ENCODE peak calls at places on chromosomes 2 and 18, in eight cellular contexts. One of them, this sample, is unnamed.

GRCh38 chr2:30300456-30301221 is 69.3 kb downstream of the LBH start:
- DNase-seq in activated T-cell treated with anti-CD3 and anti-CD28 coated beads for 1 hour: no peak
- DNase-seq in GM23338: peak
- DNase-seq in RPMI7951: no peak
- DNase-seq in left cardiac atrium: no peak
- DNase-seq in neuronal stem cell: no peak
- DNase-seq in NCI-H2107: no peak
- DNase-seq in Calu3: no peak
- DNase-seq in this sample: peak

GRCh38 chr18:79105455-79105854 is 36.3 kb downstream of the ATP9B start:
- DNase-seq in activated T-cell treated with anti-CD3 and anti-CD28 coated beads for 1 hour: no peak
- DNase-seq in RPMI7951: no peak
- DNase-seq in neuronal stem cell: no peak
- DNase-seq in GM23338: no peak
- DNase-seq in left cardiac atrium: no peak
- DNase-seq in Calu3: no peak
- DNase-seq in NCI-H2107: no peak
- DNase-seq in this sample: no peak

GRCh38 chr2:218880749-218881594 is at the start of gene WNT10A:
- DNase-seq in neuronal stem cell: no peak
- DNase-seq in GM23338: peak
- DNase-seq in Calu3: no peak
- DNase-seq in NCI-H2107: no peak
- DNase-seq in RPMI7951: no peak
- DNase-seq in left cardiac atrium: no peak
- DNase-seq in activated T-cell treated with anti-CD3 and anti-CD28 coated beads for 1 hour: no peak
- DNase-seq in this sample: no peak

GRCh38 chr18:26536032-26536431 is 12.3 kb downstream of the KCTD1 start:
- DNase-seq in GM23338: no peak
- DNase-seq in activated T-cell treated with anti-CD3 and anti-CD28 coated beads for 1 hour: no peak
- DNase-seq in left cardiac atrium: no peak
- DNase-seq in Calu3: no peak
- DNase-seq in NCI-H2107: no peak
- DNase-seq in neuronal stem cell: no peak
- DNase-seq in RPMI7951: no peak
- DNase-seq in this sample: no peak

GRCh38 chr2:96604104-96604503 is 34.0 kb downstream of the KANSL3 start:
- DNase-seq in RPMI7951: no peak
- DNase-seq in left cardiac atrium: no peak
- DNase-seq in Calu3: peak
- DNase-seq in activated T-cell treated with anti-CD3 and anti-CD28 coated beads for 1 hour: no peak
- DNase-seq in NCI-H2107: no peak
- DNase-seq in neuronal stem cell: no peak
- DNase-seq in GM23338: peak
- DNase-seq in this sample: no peak

GRCh38 chr2:207711750-207712487 is 479 bp downstream of the CCNYL1 start:
- DNase-seq in activated T-cell treated with anti-CD3 and anti-CD28 coated beads for 1 hour: peak
- DNase-seq in Calu3: peak
- DNase-seq in left cardiac atrium: peak
- DNase-seq in NCI-H2107: no peak
- DNase-seq in GM23338: peak
- DNase-seq in RPMI7951: peak
- DNase-seq in neuronal stem cell: peak
- DNase-seq in this sample: no peak

GRCh38 chr2:237979331-237979730 is 12.5 kb downstream of the UBE2F start:
- DNase-seq in activated T-cell treated with anti-CD3 and anti-CD28 coated beads for 1 hour: no peak
- DNase-seq in RPMI7951: no peak
- DNase-seq in NCI-H2107: no peak
- DNase-seq in Calu3: no peak
- DNase-seq in GM23338: no peak
- DNase-seq in neuronal stem cell: no peak
- DNase-seq in left cardiac atrium: no peak
- DNase-seq in this sample: no peak

GRCh38 chr18:72543362-72544055 is 633 bp downstream of the CBLN2 start:
- DNase-seq in Calu3: no peak
- DNase-seq in NCI-H2107: peak
- DNase-seq in left cardiac atrium: no peak
- DNase-seq in activated T-cell treated with anti-CD3 and anti-CD28 coated beads for 1 hour: no peak
- DNase-seq in RPMI7951: no peak
- DNase-seq in GM23338: peak
- DNase-seq in neuronal stem cell: peak
- DNase-seq in this sample: no peak

GRCh38 chr18:74242451-74243096 is 49.2 kb downstream of the CYB5A start:
- DNase-seq in Calu3: peak
- DNase-seq in neuronal stem cell: no peak
- DNase-seq in NCI-H2107: no peak
- DNase-seq in left cardiac atrium: no peak
- DNase-seq in GM23338: peak
- DNase-seq in activated T-cell treated with anti-CD3 and anti-CD28 coated beads for 1 hour: no peak
- DNase-seq in RPMI7951: no peak
- DNase-seq in this sample: no peak

GRCh38 chr2:211503856-211504255 is 947.5 kb downstream of the CPS1 start:
- DNase-seq in activated T-cell treated with anti-CD3 and anti-CD28 coated beads for 1 hour: no peak
- DNase-seq in RPMI7951: no peak
- DNase-seq in neuronal stem cell: no peak
- DNase-seq in NCI-H2107: no peak
- DNase-seq in GM23338: peak
- DNase-seq in left cardiac atrium: no peak
- DNase-seq in Calu3: no peak
- DNase-seq in this sample: no peak

GRCh38 chr18:57771626-57772025 is 31.5 kb downstream of the ATP8B1 start:
- DNase-seq in activated T-cell treated with anti-CD3 and anti-CD28 coated beads for 1 hour: no peak
- DNase-seq in NCI-H2107: no peak
- DNase-seq in Calu3: no peak
- DNase-seq in left cardiac atrium: no peak
- DNase-seq in RPMI7951: peak
- DNase-seq in neuronal stem cell: no peak
- DNase-seq in GM23338: no peak
- DNase-seq in this sample: no peak

GRCh38 chr2:111227716-111228141 is 107.0 kb downstream of the BCL2L11 start:
- DNase-seq in GM23338: peak
- DNase-seq in RPMI7951: peak
- DNase-seq in left cardiac atrium: no peak
- DNase-seq in neuronal stem cell: peak
- DNase-seq in activated T-cell treated with anti-CD3 and anti-CD28 coated beads for 1 hour: no peak
- DNase-seq in Calu3: peak
- DNase-seq in NCI-H2107: no peak
- DNase-seq in this sample: peak

GRCh38 chr18:48292229-48292628 is 117.0 kb downstream of the ZBTB7C start:
- DNase-seq in activated T-cell treated with anti-CD3 and anti-CD28 coated beads for 1 hour: no peak
- DNase-seq in neuronal stem cell: no peak
- DNase-seq in GM23338: no peak
- DNase-seq in RPMI7951: peak
- DNase-seq in NCI-H2107: no peak
- DNase-seq in left cardiac atrium: no peak
- DNase-seq in Calu3: no peak
- DNase-seq in this sample: no peak

GRCh38 chr18:62523631-62524442 is 1.0 kb downstream of the ZCCHC2 start:
- DNase-seq in Calu3: peak
- DNase-seq in GM23338: peak
- DNase-seq in neuronal stem cell: no peak
- DNase-seq in NCI-H2107: peak
- DNase-seq in activated T-cell treated with anti-CD3 and anti-CD28 coated beads for 1 hour: peak
- DNase-seq in RPMI7951: peak
- DNase-seq in left cardiac atrium: peak
- DNase-seq in this sample: no peak

GRCh38 chr2:42197792-42198191 is 28.6 kb downstream of the EML4 start:
- DNase-seq in Calu3: no peak
- DNase-seq in activated T-cell treated with anti-CD3 and anti-CD28 coated beads for 1 hour: no peak
- DNase-seq in GM23338: no peak
- DNase-seq in left cardiac atrium: no peak
- DNase-seq in RPMI7951: no peak
- DNase-seq in NCI-H2107: no peak
- DNase-seq in neuronal stem cell: no peak
- DNase-seq in this sample: no peak

GRCh38 chr18:74836296-74837139 is 238.8 kb downstream of the ZNF407 start:
- DNase-seq in left cardiac atrium: peak
- DNase-seq in GM23338: peak
- DNase-seq in Calu3: peak
- DNase-seq in NCI-H2107: peak
- DNase-seq in RPMI7951: peak
- DNase-seq in activated T-cell treated with anti-CD3 and anti-CD28 coated beads for 1 hour: no peak
- DNase-seq in neuronal stem cell: no peak
- DNase-seq in this sample: no peak

GRCh38 chr18:3889121-3889520 is 439.1 kb downstream of the TGIF1 start:
- DNase-seq in left cardiac atrium: no peak
- DNase-seq in RPMI7951: no peak
- DNase-seq in GM23338: no peak
- DNase-seq in neuronal stem cell: no peak
- DNase-seq in Calu3: no peak
- DNase-seq in NCI-H2107: no peak
- DNase-seq in activated T-cell treated with anti-CD3 and anti-CD28 coated beads for 1 hour: no peak
- DNase-seq in this sample: no peak

GRCh38 chr2:1552611-1553010 is 139.3 kb downstream of the TPO start:
- DNase-seq in RPMI7951: no peak
- DNase-seq in activated T-cell treated with anti-CD3 and anti-CD28 coated beads for 1 hour: no peak
- DNase-seq in neuronal stem cell: no peak
- DNase-seq in NCI-H2107: no peak
- DNase-seq in GM23338: no peak
- DNase-seq in left cardiac atrium: no peak
- DNase-seq in Calu3: no peak
- DNase-seq in this sample: no peak

GRCh38 chr2:27150639-27151230 is 1.9 kb downstream of the TCF23 start:
- DNase-seq in neuronal stem cell: no peak
- DNase-seq in left cardiac atrium: no peak
- DNase-seq in NCI-H2107: no peak
- DNase-seq in Calu3: no peak
- DNase-seq in activated T-cell treated with anti-CD3 and anti-CD28 coated beads for 1 hour: no peak
- DNase-seq in RPMI7951: no peak
- DNase-seq in GM23338: no peak
- DNase-seq in this sample: no peak

GRCh38 chr2:231570903-231571302 is 21.8 kb upstream of the TEX44 start:
- DNase-seq in neuronal stem cell: no peak
- DNase-seq in GM23338: no peak
- DNase-seq in left cardiac atrium: no peak
- DNase-seq in activated T-cell treated with anti-CD3 and anti-CD28 coated beads for 1 hour: no peak
- DNase-seq in RPMI7951: no peak
- DNase-seq in NCI-H2107: no peak
- DNase-seq in Calu3: no peak
- DNase-seq in this sample: no peak

GRCh38 chr2:19611491-19612332 is 253.3 kb upstream of the OSR1 start:
- DNase-seq in Calu3: peak
- DNase-seq in neuronal stem cell: no peak
- DNase-seq in NCI-H2107: no peak
- DNase-seq in RPMI7951: peak
- DNase-seq in GM23338: no peak
- DNase-seq in activated T-cell treated with anti-CD3 and anti-CD28 coated beads for 1 hour: no peak
- DNase-seq in left cardiac atrium: no peak
- DNase-seq in this sample: peak

GRCh38 chr18:73355076-73355475 is 487.3 kb upstream of the NETO1 start:
- DNase-seq in left cardiac atrium: no peak
- DNase-seq in Calu3: no peak
- DNase-seq in NCI-H2107: no peak
- DNase-seq in GM23338: no peak
- DNase-seq in neuronal stem cell: no peak
- DNase-seq in activated T-cell treated with anti-CD3 and anti-CD28 coated beads for 1 hour: no peak
- DNase-seq in RPMI7951: no peak
- DNase-seq in this sample: no peak

GRCh38 chr2:71784734-71785549 is 331.6 kb downstream of the DYSF start:
- DNase-seq in neuronal stem cell: no peak
- DNase-seq in Calu3: no peak
- DNase-seq in RPMI7951: peak
- DNase-seq in left cardiac atrium: no peak
- DNase-seq in activated T-cell treated with anti-CD3 and anti-CD28 coated beads for 1 hour: no peak
- DNase-seq in GM23338: no peak
- DNase-seq in NCI-H2107: no peak
- DNase-seq in this sample: no peak

GRCh38 chr2:182259629-182260150 is 167.1 kb downstream of the PDE1A start:
- DNase-seq in Calu3: no peak
- DNase-seq in GM23338: no peak
- DNase-seq in neuronal stem cell: no peak
- DNase-seq in activated T-cell treated with anti-CD3 and anti-CD28 coated beads for 1 hour: no peak
- DNase-seq in RPMI7951: no peak
- DNase-seq in NCI-H2107: no peak
- DNase-seq in left cardiac atrium: no peak
- DNase-seq in this sample: no peak

GRCh38 chr18:32469691-32470131 is 971 bp downstream of the GAREM1 start:
- DNase-seq in NCI-H2107: no peak
- DNase-seq in activated T-cell treated with anti-CD3 and anti-CD28 coated beads for 1 hour: no peak
- DNase-seq in neuronal stem cell: peak
- DNase-seq in Calu3: no peak
- DNase-seq in RPMI7951: no peak
- DNase-seq in GM23338: no peak
- DNase-seq in left cardiac atrium: no peak
- DNase-seq in this sample: no peak

GRCh38 chr2:64019975-64020281 is 700 bp upstream of the VPS54 start:
- DNase-seq in left cardiac atrium: no peak
- DNase-seq in Calu3: no peak
- DNase-seq in RPMI7951: no peak
- DNase-seq in neuronal stem cell: no peak
- DNase-seq in GM23338: no peak
- DNase-seq in NCI-H2107: no peak
- DNase-seq in activated T-cell treated with anti-CD3 and anti-CD28 coated beads for 1 hour: no peak
- DNase-seq in this sample: no peak

GRCh38 chr2:49928541-49928940 is 774.2 kb upstream of the FSHR start:
- DNase-seq in RPMI7951: no peak
- DNase-seq in left cardiac atrium: no peak
- DNase-seq in neuronal stem cell: no peak
- DNase-seq in Calu3: no peak
- DNase-seq in GM23338: no peak
- DNase-seq in NCI-H2107: no peak
- DNase-seq in activated T-cell treated with anti-CD3 and anti-CD28 coated beads for 1 hour: no peak
- DNase-seq in this sample: no peak

GRCh38 chr2:237161239-237161638 is 75.5 kb downstream of the COPS8 start:
- DNase-seq in activated T-cell treated with anti-CD3 and anti-CD28 coated beads for 1 hour: no peak
- DNase-seq in neuronal stem cell: no peak
- DNase-seq in NCI-H2107: no peak
- DNase-seq in RPMI7951: no peak
- DNase-seq in Calu3: no peak
- DNase-seq in left cardiac atrium: peak
- DNase-seq in GM23338: no peak
- DNase-seq in this sample: no peak

GRCh38 chr2:31386172-31386571 is 28.4 kb downstream of the XDH start:
- DNase-seq in activated T-cell treated with anti-CD3 and anti-CD28 coated beads for 1 hour: no peak
- DNase-seq in Calu3: no peak
- DNase-seq in neuronal stem cell: no peak
- DNase-seq in RPMI7951: no peak
- DNase-seq in GM23338: no peak
- DNase-seq in NCI-H2107: no peak
- DNase-seq in left cardiac atrium: no peak
- DNase-seq in this sample: no peak

GRCh38 chr2:12816379-12817306 is 99.9 kb downstream of the TRIB2 start:
- DNase-seq in neuronal stem cell: no peak
- DNase-seq in left cardiac atrium: no peak
- DNase-seq in activated T-cell treated with anti-CD3 and anti-CD28 coated beads for 1 hour: no peak
- DNase-seq in NCI-H2107: no peak
- DNase-seq in Calu3: no peak
- DNase-seq in RPMI7951: peak
- DNase-seq in GM23338: no peak
- DNase-seq in this sample: peak

GRCh38 chr2:24871852-24872323 is 48.1 kb downstream of the ADCY3 start:
- DNase-seq in NCI-H2107: no peak
- DNase-seq in GM23338: peak
- DNase-seq in Calu3: no peak
- DNase-seq in activated T-cell treated with anti-CD3 and anti-CD28 coated beads for 1 hour: no peak
- DNase-seq in left cardiac atrium: no peak
- DNase-seq in neuronal stem cell: no peak
- DNase-seq in RPMI7951: no peak
- DNase-seq in this sample: no peak

GRCh38 chr2:204892506-204893255 is 347.4 kb downstream of the PARD3B start:
- DNase-seq in RPMI7951: no peak
- DNase-seq in NCI-H2107: no peak
- DNase-seq in Calu3: no peak
- DNase-seq in left cardiac atrium: no peak
- DNase-seq in neuronal stem cell: no peak
- DNase-seq in GM23338: no peak
- DNase-seq in activated T-cell treated with anti-CD3 and anti-CD28 coated beads for 1 hour: no peak
- DNase-seq in this sample: no peak

This sample was measured in astrocyte of the cerebellum.